ENCODE peak calls at places on chromosomes 11 and 22, in six cellular contexts. R is GM20000; H is H9; V is endothelial cell; B is SK-N-SH; X is CD8-positive, alpha-beta T cell. L is an unnamed sample.

GRCh38 chr11:12420706-12421105 is 43.3 kb downstream of the PARVA start:
- DNase-seq in R (no peak), H (no peak), V (no peak), B (no peak), X (no peak), L (no peak)

GRCh38 chr22:35967046-35967397 is 61.6 kb downstream of the RBFOX2 start:
- DNase-seq in R (no peak), H (no peak), V (no peak), B (no peak), X (no peak), L (no peak)

GRCh38 chr22:40605676-40606250 is 30.8 kb downstream of the MRTFA start:
- DNase-seq in R (no peak), H (no peak), V (no peak), B (no peak), X (no peak), L (no peak)

GRCh38 chr22:50191041-50191740 is 5.5 kb downstream of the TRABD start:
- DNase-seq in R (peak; percentile 86), H (no peak), V (no peak), B (peak; percentile 78), X (peak; percentile 74), L (peak; percentile 15)

GRCh38 chr11:67648796-67649613 is 1.5 kb downstream of the ACY3 start:
- DNase-seq in R (no peak), H (no peak), V (no peak), B (no peak), X (no peak), L (no peak)

GRCh38 chr11:124122123-124122522 is 6.9 kb downstream of the VWA5A start:
- DNase-seq in R (no peak), H (no peak), V (no peak), B (no peak), X (no peak), L (no peak)

GRCh38 chr11:46465683-46466082 is 74.1 kb upstream of the CHRM4 start:
- DNase-seq in R (no peak), H (no peak), V (no peak), B (no peak), X (no peak), L (no peak)

GRCh38 chr11:122723576-122723975 is 68.1 kb downstream of the UBASH3B start:
- DNase-seq in R (no peak), H (no peak), V (no peak), B (no peak), X (no peak), L (no peak)

GRCh38 chr11:109197656-109198055 is 224.3 kb upstream of the C11orf87 start:
- DNase-seq in R (no peak), H (no peak), V (no peak), B (no peak), X (no peak), L (no peak)

GRCh38 chr11:108679045-108679444 is 14.2 kb downstream of the DDX10 start:
- DNase-seq in R (no peak), H (no peak), V (no peak), B (no peak), X (no peak), L (no peak)

GRCh38 chr11:111408789-111409727 is 30.0 kb upstream of the POU2AF1 start:
- DNase-seq in R (no peak), H (no peak), V (no peak), B (no peak), X (no peak), L (no peak)

GRCh38 chr11:13008625-13009475 is at the start of gene RASSF10:
- DNase-seq in R (peak; percentile 12), H (peak; percentile 97), V (peak; percentile 83), B (peak; percentile 93), X (no peak), L (peak; percentile 89)

GRCh38 chr22:44371741-44372525 is 59.2 kb upstream of the SHISAL1 start:
- DNase-seq in R (no peak), H (no peak), V (no peak), B (no peak), X (no peak), L (no peak)

GRCh38 chr11:537622-538430 is 499 bp downstream of the LRRC56 start:
- DNase-seq in R (no peak), H (no peak), V (no peak), B (no peak), X (no peak), L (no peak)

GRCh38 chr11:534592-535518 is 521 bp downstream of the HRAS start:
- DNase-seq in R (peak; percentile 64), H (peak; percentile 37), V (peak; percentile 18), B (peak; percentile 71), X (no peak), L (no peak)

GRCh38 chr11:535519-536454 is at the start of gene HRAS:
- DNase-seq in R (peak; percentile 100), H (peak; percentile 93), V (peak; percentile 98), B (peak; percentile 100), X (peak; percentile 95), L (peak; percentile 97)

GRCh38 chr11:538431-539051 is 1.2 kb downstream of the LRRC56 start:
- DNase-seq in R (no peak), H (no peak), V (no peak), B (no peak), X (no peak), L (peak; percentile 3)

GRCh38 chr11:536841-537621 is at the start of gene LRRC56:
- DNase-seq in R (peak; percentile 98), H (peak; percentile 89), V (peak; percentile 76), B (no peak), X (peak; percentile 87), L (peak; percentile 90)
- TF ChIP-seq CTCF in R (no peak), H (no peak), V (no peak), B (no peak), X (no peak), L (no peak)

GRCh38 chr11:61791737-61792309 is 576 bp downstream of the TMEM258 start:
- DNase-seq in R (no peak), H (no peak), V (peak; percentile 66), B (peak; percentile 85), X (no peak), L (peak; percentile 65)
- TF ChIP-seq CTCF in R (no peak), H (no peak), V (peak; percentile 24), B (no peak), X (no peak), L (no peak)

GRCh38 chr22:29260031-29260560 is 7.7 kb downstream of the RHBDD3 start:
- DNase-seq in R (no peak), H (no peak), V (no peak), B (peak; percentile 27), X (no peak), L (no peak)

GRCh38 chr22:29260601-29261315 is 7.0 kb downstream of the RHBDD3 start:
- DNase-seq in R (no peak), H (no peak), V (no peak), B (peak; percentile 39), X (no peak), L (no peak)

GRCh38 chr22:29258407-29259252 is 9.2 kb downstream of the RHBDD3 start:
- DNase-seq in R (no peak), H (no peak), V (no peak), B (peak; percentile 33), X (no peak), L (no peak)

GRCh38 chr22:29257751-29258181 is 10.0 kb downstream of the RHBDD3 start:
- DNase-seq in R (no peak), H (no peak), V (no peak), B (peak; percentile 24), X (no peak), L (no peak)

GRCh38 chr22:29259253-29259899 is 8.4 kb downstream of the RHBDD3 start:
- DNase-seq in R (no peak), H (peak; percentile 59), V (no peak), B (peak; percentile 42), X (no peak), L (no peak)
- TF ChIP-seq CTCF in R (no peak), H (peak; percentile 41), V (no peak), B (no peak), X (no peak), L (peak; percentile 7)

DNA sequence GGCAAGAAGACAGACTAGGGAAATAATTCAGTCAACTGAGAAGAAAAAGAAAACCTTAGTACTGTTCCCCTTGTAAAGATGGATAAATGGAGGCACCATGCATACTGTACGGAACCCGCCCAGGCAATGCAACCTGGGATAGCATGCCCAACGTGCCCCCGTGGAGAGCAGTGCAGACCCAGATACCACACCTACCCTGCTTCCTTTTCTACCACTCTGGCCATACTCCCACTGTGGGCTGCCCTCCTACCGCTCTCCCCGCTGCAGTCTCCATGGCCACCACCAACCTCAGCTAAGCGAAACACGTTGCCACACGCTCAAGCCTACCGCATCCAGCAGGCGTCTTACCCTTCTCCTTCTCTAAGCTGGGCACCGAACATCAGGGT is 117.4 kb upstream of the SERPIND1 start:
- DNase-seq in R (no peak), H (peak; percentile 23), V (no peak), B (no peak), X (no peak), L (no peak)
- TF ChIP-seq CTCF in R (no peak), H (no peak), V (no peak), B (no peak), X (no peak), L (no peak)